ENCODE peak calls at places on chromosome 15, in eight cellular contexts. U is HEK293T, V is type B pancreatic cell, F is HFFc6, X is NCI-H774, G is cardiac muscle cell, I is COR-L47, E is transverse colon. D is an unnamed sample.
A peak's percentile ranks its signal among the peaks of the same experiment; 100 is the strongest.

GRCh38 chr15:75042730-75043508 is 19.5 kb downstream of the PPCDC start:
- DNase-seq in I (no peak), G (peak; percentile 48), X (no peak), V (no peak), F (no peak), E (peak; percentile 91), U (no peak), D (peak; percentile 39)

GRCh38 chr15:68791431-68792283 is 29.0 kb downstream of the ANP32A start:
- DNase-seq in I (no peak), E (no peak), V (no peak), G (no peak), F (no peak), X (no peak), U (no peak), D (no peak)

GRCh38 chr15:49692514-49693090 is 71.8 kb downstream of the DTWD1 start:
- DNase-seq in G (peak; percentile 23), I (no peak), V (no peak), U (no peak), X (no peak), E (no peak), F (no peak), D (no peak)

GRCh38 chr15:68411735-68412134 is 20.2 kb downstream of the ITGA11 start:
- DNase-seq in E (no peak), I (no peak), V (peak; percentile 44), X (no peak), U (no peak), F (no peak), G (no peak), D (no peak)

GRCh38 chr15:40106203-40107161 is 2.2 kb downstream of the BMF start:
- DNase-seq in V (no peak), E (peak; percentile 85), U (no peak), I (no peak), F (no peak), G (peak; percentile 90), X (no peak), D (peak; percentile 40)

GRCh38 chr15:84727429-84727828 is 11.5 kb upstream of the SEC11A start:
- DNase-seq in E (no peak), X (no peak), F (no peak), U (no peak), G (peak; percentile 23), I (no peak), V (no peak), D (peak; percentile 43)

GRCh38 chr15:40054746-40055575 is 16.0 kb upstream of the SRP14 start:
- DNase-seq in V (peak; percentile 51), E (peak; percentile 72), X (peak; percentile 38), G (no peak), U (no peak), F (no peak), I (peak; percentile 32), D (peak; percentile 78)

GRCh38 chr15:44726136-44726535 is 10.2 kb upstream of the TRIM69 start:
- DNase-seq in I (no peak), V (no peak), G (peak; percentile 48), U (no peak), F (no peak), E (no peak), X (no peak), D (no peak)

GRCh38 chr15:38589502-38589901 is 24.9 kb upstream of the RASGRP1 start:
- DNase-seq in G (peak; percentile 87), I (no peak), E (no peak), F (peak; percentile 71), V (no peak), U (no peak), X (no peak), D (peak; percentile 84)

GRCh38 chr15:71337197-71337845 is 222.1 kb downstream of the THSD4 start:
- DNase-seq in F (no peak), X (no peak), U (no peak), E (no peak), V (no peak), I (no peak), G (peak; percentile 15), D (peak; percentile 43)

GRCh38 chr15:31367730-31368344 is 41.2 kb downstream of the KLF13 start:
- DNase-seq in E (peak; percentile 56), V (no peak), F (no peak), X (no peak), I (no peak), G (no peak), U (no peak), D (no peak)

GRCh38 chr15:101453123-101454120 is 36.1 kb downstream of the PCSK6 start:
- DNase-seq in E (no peak), X (no peak), V (no peak), F (no peak), G (no peak), U (no peak), I (no peak), D (no peak)

D was measured in EL.